ENCODE peak calls at places on chromosome 1, in six cellular contexts. G is NCI-H2081 treated with DMSO at 0.1 percent for 48 hours, K is PC-3, M is GM20000, Q is cardiac fibroblast, E is brain microvascular endothelial cell. U is an unnamed sample.

GRCh38 chr1:200733907-200734306 is 4.8 kb upstream of the CAMSAP2 start:
- DNase-seq in G (no peak), K (peak), Q (peak), M (no peak), E (no peak), U (no peak)

GRCh38 chr1:181551249-181551648 is 67.9 kb downstream of the CACNA1E start:
- DNase-seq in M (no peak), Q (no peak), G (no peak), K (no peak), E (no peak), U (no peak)

GRCh38 chr1:157404063-157404501 is 148.2 kb downstream of the FCRL5 start:
- DNase-seq in E (no peak), Q (no peak), M (no peak), K (no peak), G (no peak), U (no peak)

GRCh38 chr1:78038491-78038939 is 7.3 kb upstream of the GIPC2 start:
- DNase-seq in M (no peak), K (peak), E (no peak), G (no peak), Q (peak), U (peak)

GRCh38 chr1:92038695-92039346 is 9.0 kb downstream of the EPHX4 start:
- DNase-seq in Q (peak), G (no peak), K (no peak), M (no peak), E (no peak), U (no peak)

GRCh38 chr1:64006276-64007051 is 197.0 kb upstream of the UBE2U start:
- DNase-seq in E (peak), G (peak), Q (peak), K (peak), M (no peak), U (peak)

GRCh38 chr1:4464478-4464877 is 189.9 kb upstream of the AJAP1 start:
- DNase-seq in Q (no peak), M (no peak), K (no peak), G (no peak), E (no peak), U (no peak)

GRCh38 chr1:53580009-53580400 is 120.8 kb downstream of the DMRTB1 start:
- DNase-seq in K (no peak), M (no peak), Q (no peak), E (no peak), G (no peak), U (no peak)

GRCh38 chr1:47951026-47951425 is 46.2 kb downstream of the TRABD2B start:
- DNase-seq in G (no peak), K (no peak), E (no peak), M (no peak), Q (no peak), U (no peak)

GRCh38 chr1:197352011-197352410 is 84.0 kb downstream of the CRB1 start:
- DNase-seq in G (no peak), E (no peak), M (no peak), K (no peak), Q (no peak), U (peak)

GRCh38 chr1:117658676-117659075 is 52.8 kb downstream of the TENT5C start:
- DNase-seq in K (no peak), G (no peak), M (no peak), E (no peak), Q (no peak), U (no peak)

GRCh38 chr1:230127105-230128054 is 60.3 kb downstream of the GALNT2 start:
- DNase-seq in M (no peak), G (no peak), Q (no peak), K (no peak), E (no peak), U (no peak)

GRCh38 chr1:175978926-175979325 is 228.2 kb downstream of the COP1 start:
- DNase-seq in Q (peak), E (no peak), K (no peak), M (no peak), G (no peak), U (peak)

GRCh38 chr1:39266269-39266668 is 61.8 kb downstream of the MACF1 start:
- DNase-seq in K (peak), Q (peak), G (no peak), E (no peak), M (no peak), U (no peak)

GRCh38 chr1:43305461-43305860 is 4.7 kb downstream of the TIE1 start:
- DNase-seq in G (no peak), K (no peak), E (no peak), M (no peak), Q (no peak), U (no peak)

GRCh38 chr1:115252585-115252984 is 85.5 kb downstream of the NGF start:
- DNase-seq in K (no peak), M (no peak), E (no peak), G (no peak), Q (no peak), U (no peak)

GRCh38 chr1:244654284-244655038 is 1.5 kb downstream of the DESI2 start:
- DNase-seq in G (no peak), Q (peak), M (no peak), E (no peak), K (peak), U (peak)

GRCh38 chr1:183810172-183810571 is 5.3 kb downstream of the RGL1 start:
- DNase-seq in K (no peak), M (no peak), E (peak), Q (peak), G (no peak), U (no peak)

GRCh38 chr1:198498881-198499280 is 41.6 kb downstream of the ATP6V1G3 start:
- DNase-seq in Q (no peak), K (no peak), G (no peak), E (no peak), M (no peak), U (no peak)

GRCh38 chr1:245420926-245421325 is 266.1 kb downstream of the KIF26B start:
- DNase-seq in G (no peak), E (no peak), M (no peak), K (no peak), Q (no peak), U (no peak)

U was measured in HCEC 1CT.